ENCODE peak calls at places on chromosomes 5 and 9, in eight cellular contexts. One of them, this sample, is unnamed.

GRCh38 chr5:157900644-157901043 is 41.7 kb upstream of the CLINT1 start:
- DNase-seq in GM23248: no peak
- DNase-seq in left cardiac atrium: no peak
- DNase-seq in occipital lobe: no peak
- DNase-seq in NCI-H774: peak
- DNase-seq in GM18507: no peak
- DNase-seq in stimulated activated CD4-positive, alpha-beta T cell treated with anti-CD3 and anti-CD28 coated beads, Interleukin-2, amount 100 ng/mL, for 24 hours: no peak
- DNase-seq in hypothalamus: no peak
- DNase-seq in this sample: peak

GRCh38 chr9:122151267-122151828 is 8.2 kb downstream of the NDUFA8 start:
- DNase-seq in GM23248: no peak
- DNase-seq in left cardiac atrium: no peak
- DNase-seq in occipital lobe: no peak
- DNase-seq in NCI-H774: no peak
- DNase-seq in GM18507: no peak
- DNase-seq in stimulated activated CD4-positive, alpha-beta T cell treated with anti-CD3 and anti-CD28 coated beads, Interleukin-2, amount 100 ng/mL, for 24 hours: no peak
- DNase-seq in hypothalamus: no peak
- DNase-seq in this sample: no peak

GRCh38 chr5:142360607-142361120 is 35.8 kb upstream of the SPRY4 start:
- DNase-seq in GM23248: peak
- DNase-seq in left cardiac atrium: no peak
- DNase-seq in occipital lobe: no peak
- DNase-seq in NCI-H774: no peak
- DNase-seq in GM18507: no peak
- DNase-seq in stimulated activated CD4-positive, alpha-beta T cell treated with anti-CD3 and anti-CD28 coated beads, Interleukin-2, amount 100 ng/mL, for 24 hours: no peak
- DNase-seq in hypothalamus: no peak
- DNase-seq in this sample: peak

GRCh38 chr9:34650816-34651215 is 1.2 kb upstream of the IL11RA start:
- DNase-seq in GM23248: no peak
- DNase-seq in left cardiac atrium: no peak
- DNase-seq in occipital lobe: no peak
- DNase-seq in NCI-H774: no peak
- DNase-seq in GM18507: no peak
- DNase-seq in stimulated activated CD4-positive, alpha-beta T cell treated with anti-CD3 and anti-CD28 coated beads, Interleukin-2, amount 100 ng/mL, for 24 hours: no peak
- DNase-seq in hypothalamus: peak
- DNase-seq in this sample: no peak

GRCh38 chr9:85658716-85659115 is 83.0 kb downstream of the AGTPBP1 start:
- DNase-seq in GM23248: no peak
- DNase-seq in left cardiac atrium: no peak
- DNase-seq in occipital lobe: no peak
- DNase-seq in NCI-H774: no peak
- DNase-seq in GM18507: no peak
- DNase-seq in stimulated activated CD4-positive, alpha-beta T cell treated with anti-CD3 and anti-CD28 coated beads, Interleukin-2, amount 100 ng/mL, for 24 hours: no peak
- DNase-seq in hypothalamus: no peak
- DNase-seq in this sample: no peak

GRCh38 chr9:126147186-126147585 is 179.4 kb upstream of the MVB12B start:
- DNase-seq in GM23248: no peak
- DNase-seq in left cardiac atrium: no peak
- DNase-seq in occipital lobe: no peak
- DNase-seq in NCI-H774: no peak
- DNase-seq in GM18507: no peak
- DNase-seq in stimulated activated CD4-positive, alpha-beta T cell treated with anti-CD3 and anti-CD28 coated beads, Interleukin-2, amount 100 ng/mL, for 24 hours: no peak
- DNase-seq in hypothalamus: no peak
- DNase-seq in this sample: no peak

GRCh38 chr9:127796225-127796813 is 6.4 kb upstream of the FPGS start:
- DNase-seq in GM23248: peak
- DNase-seq in left cardiac atrium: peak
- DNase-seq in occipital lobe: no peak
- DNase-seq in NCI-H774: peak
- DNase-seq in GM18507: no peak
- DNase-seq in stimulated activated CD4-positive, alpha-beta T cell treated with anti-CD3 and anti-CD28 coated beads, Interleukin-2, amount 100 ng/mL, for 24 hours: no peak
- DNase-seq in hypothalamus: no peak
- DNase-seq in this sample: peak

GRCh38 chr5:127555826-127556225 is 38.4 kb downstream of the PRRC1 start:
- DNase-seq in GM23248: no peak
- DNase-seq in left cardiac atrium: no peak
- DNase-seq in occipital lobe: no peak
- DNase-seq in NCI-H774: no peak
- DNase-seq in GM18507: no peak
- DNase-seq in stimulated activated CD4-positive, alpha-beta T cell treated with anti-CD3 and anti-CD28 coated beads, Interleukin-2, amount 100 ng/mL, for 24 hours: no peak
- DNase-seq in hypothalamus: no peak
- DNase-seq in this sample: no peak

GRCh38 chr5:151692312-151692711 is 5.6 kb upstream of the SPARC start:
- DNase-seq in GM23248: no peak
- DNase-seq in left cardiac atrium: no peak
- DNase-seq in occipital lobe: no peak
- DNase-seq in NCI-H774: no peak
- DNase-seq in GM18507: no peak
- DNase-seq in stimulated activated CD4-positive, alpha-beta T cell treated with anti-CD3 and anti-CD28 coated beads, Interleukin-2, amount 100 ng/mL, for 24 hours: no peak
- DNase-seq in hypothalamus: no peak
- DNase-seq in this sample: no peak

GRCh38 chr5:174736351-174736721 is 12.0 kb downstream of the MSX2 start:
- DNase-seq in GM23248: peak
- DNase-seq in left cardiac atrium: no peak
- DNase-seq in occipital lobe: no peak
- DNase-seq in NCI-H774: no peak
- DNase-seq in GM18507: no peak
- DNase-seq in stimulated activated CD4-positive, alpha-beta T cell treated with anti-CD3 and anti-CD28 coated beads, Interleukin-2, amount 100 ng/mL, for 24 hours: no peak
- DNase-seq in hypothalamus: no peak
- DNase-seq in this sample: no peak

GRCh38 chr5:112703866-112704820 is 33.5 kb upstream of the APC start:
- DNase-seq in GM23248: peak
- DNase-seq in left cardiac atrium: peak
- DNase-seq in occipital lobe: no peak
- DNase-seq in NCI-H774: no peak
- DNase-seq in GM18507: no peak
- DNase-seq in stimulated activated CD4-positive, alpha-beta T cell treated with anti-CD3 and anti-CD28 coated beads, Interleukin-2, amount 100 ng/mL, for 24 hours: no peak
- DNase-seq in hypothalamus: no peak
- DNase-seq in this sample: peak

GRCh38 chr5:40666657-40667056 is 13.1 kb upstream of the PTGER4 start:
- DNase-seq in GM23248: no peak
- DNase-seq in left cardiac atrium: no peak
- DNase-seq in occipital lobe: no peak
- DNase-seq in NCI-H774: no peak
- DNase-seq in GM18507: no peak
- DNase-seq in stimulated activated CD4-positive, alpha-beta T cell treated with anti-CD3 and anti-CD28 coated beads, Interleukin-2, amount 100 ng/mL, for 24 hours: no peak
- DNase-seq in hypothalamus: no peak
- DNase-seq in this sample: no peak

GRCh38 chr5:144684899-144685298 is 514.2 kb downstream of the KCTD16 start:
- DNase-seq in GM23248: no peak
- DNase-seq in left cardiac atrium: no peak
- DNase-seq in occipital lobe: no peak
- DNase-seq in NCI-H774: no peak
- DNase-seq in GM18507: no peak
- DNase-seq in stimulated activated CD4-positive, alpha-beta T cell treated with anti-CD3 and anti-CD28 coated beads, Interleukin-2, amount 100 ng/mL, for 24 hours: no peak
- DNase-seq in hypothalamus: no peak
- DNase-seq in this sample: no peak

GRCh38 chr5:135605221-135605620 is 26.4 kb upstream of the CXCL14 start:
- DNase-seq in GM23248: no peak
- DNase-seq in left cardiac atrium: no peak
- DNase-seq in occipital lobe: no peak
- DNase-seq in NCI-H774: no peak
- DNase-seq in GM18507: no peak
- DNase-seq in stimulated activated CD4-positive, alpha-beta T cell treated with anti-CD3 and anti-CD28 coated beads, Interleukin-2, amount 100 ng/mL, for 24 hours: no peak
- DNase-seq in hypothalamus: no peak
- DNase-seq in this sample: no peak

GRCh38 chr9:31136524-31136923 is 1247.9 kb upstream of the ACO1 start:
- DNase-seq in GM23248: no peak
- DNase-seq in left cardiac atrium: no peak
- DNase-seq in occipital lobe: no peak
- DNase-seq in NCI-H774: no peak
- DNase-seq in GM18507: no peak
- DNase-seq in stimulated activated CD4-positive, alpha-beta T cell treated with anti-CD3 and anti-CD28 coated beads, Interleukin-2, amount 100 ng/mL, for 24 hours: no peak
- DNase-seq in hypothalamus: no peak
- DNase-seq in this sample: no peak

GRCh38 chr9:123609844-123610243 is 253.8 kb downstream of the CRB2 start:
- DNase-seq in GM23248: peak
- DNase-seq in left cardiac atrium: no peak
- DNase-seq in occipital lobe: no peak
- DNase-seq in NCI-H774: no peak
- DNase-seq in GM18507: no peak
- DNase-seq in stimulated activated CD4-positive, alpha-beta T cell treated with anti-CD3 and anti-CD28 coated beads, Interleukin-2, amount 100 ng/mL, for 24 hours: no peak
- DNase-seq in hypothalamus: no peak
- DNase-seq in this sample: peak

GRCh38 chr5:53983568-53984465 is 326.6 kb downstream of the ARL15 start:
- DNase-seq in GM23248: peak
- DNase-seq in left cardiac atrium: no peak
- DNase-seq in occipital lobe: no peak
- DNase-seq in NCI-H774: no peak
- DNase-seq in GM18507: no peak
- DNase-seq in stimulated activated CD4-positive, alpha-beta T cell treated with anti-CD3 and anti-CD28 coated beads, Interleukin-2, amount 100 ng/mL, for 24 hours: no peak
- DNase-seq in hypothalamus: no peak
- DNase-seq in this sample: no peak

GRCh38 chr5:38595149-38595725 is 38.8 kb upstream of the LIFR start:
- DNase-seq in GM23248: peak
- DNase-seq in left cardiac atrium: no peak
- DNase-seq in occipital lobe: no peak
- DNase-seq in NCI-H774: no peak
- DNase-seq in GM18507: no peak
- DNase-seq in stimulated activated CD4-positive, alpha-beta T cell treated with anti-CD3 and anti-CD28 coated beads, Interleukin-2, amount 100 ng/mL, for 24 hours: no peak
- DNase-seq in hypothalamus: no peak
- DNase-seq in this sample: no peak

GRCh38 chr9:18124760-18125159 is 349.2 kb upstream of the ADAMTSL1 start:
- DNase-seq in GM23248: peak
- DNase-seq in left cardiac atrium: no peak
- DNase-seq in occipital lobe: no peak
- DNase-seq in NCI-H774: no peak
- DNase-seq in GM18507: no peak
- DNase-seq in stimulated activated CD4-positive, alpha-beta T cell treated with anti-CD3 and anti-CD28 coated beads, Interleukin-2, amount 100 ng/mL, for 24 hours: no peak
- DNase-seq in hypothalamus: no peak
- DNase-seq in this sample: no peak

GRCh38 chr5:10018670-10019069 is 231.0 kb downstream of the ATPSCKMT start:
- DNase-seq in GM23248: peak
- DNase-seq in left cardiac atrium: no peak
- DNase-seq in occipital lobe: no peak
- DNase-seq in NCI-H774: no peak
- DNase-seq in GM18507: no peak
- DNase-seq in stimulated activated CD4-positive, alpha-beta T cell treated with anti-CD3 and anti-CD28 coated beads, Interleukin-2, amount 100 ng/mL, for 24 hours: no peak
- DNase-seq in hypothalamus: no peak
- DNase-seq in this sample: no peak

GRCh38 chr5:154408806-154409205 is 37.0 kb upstream of the SAP30L start:
- DNase-seq in GM23248: no peak
- DNase-seq in left cardiac atrium: no peak
- DNase-seq in occipital lobe: no peak
- DNase-seq in NCI-H774: no peak
- DNase-seq in GM18507: no peak
- DNase-seq in stimulated activated CD4-positive, alpha-beta T cell treated with anti-CD3 and anti-CD28 coated beads, Interleukin-2, amount 100 ng/mL, for 24 hours: no peak
- DNase-seq in hypothalamus: no peak
- DNase-seq in this sample: no peak

GRCh38 chr5:37015795-37016666 is 139.5 kb downstream of the NIPBL start:
- DNase-seq in GM23248: peak
- DNase-seq in left cardiac atrium: no peak
- DNase-seq in occipital lobe: no peak
- DNase-seq in NCI-H774: no peak
- DNase-seq in GM18507: no peak
- DNase-seq in stimulated activated CD4-positive, alpha-beta T cell treated with anti-CD3 and anti-CD28 coated beads, Interleukin-2, amount 100 ng/mL, for 24 hours: no peak
- DNase-seq in hypothalamus: no peak
- DNase-seq in this sample: no peak

GRCh38 chr9:121684381-121685145 is 33.1 kb downstream of the DAB2IP start:
- DNase-seq in GM23248: peak
- DNase-seq in left cardiac atrium: peak
- DNase-seq in occipital lobe: no peak
- DNase-seq in NCI-H774: no peak
- DNase-seq in GM18507: peak
- DNase-seq in stimulated activated CD4-positive, alpha-beta T cell treated with anti-CD3 and anti-CD28 coated beads, Interleukin-2, amount 100 ng/mL, for 24 hours: no peak
- DNase-seq in hypothalamus: no peak
- DNase-seq in this sample: no peak

GRCh38 chr5:146193291-146193690 is 10.1 kb upstream of the RBM27 start:
- DNase-seq in GM23248: no peak
- DNase-seq in left cardiac atrium: no peak
- DNase-seq in occipital lobe: no peak
- DNase-seq in NCI-H774: no peak
- DNase-seq in GM18507: no peak
- DNase-seq in stimulated activated CD4-positive, alpha-beta T cell treated with anti-CD3 and anti-CD28 coated beads, Interleukin-2, amount 100 ng/mL, for 24 hours: no peak
- DNase-seq in hypothalamus: no peak
- DNase-seq in this sample: no peak

GRCh38 chr5:169131944-169132343 is 169.0 kb downstream of the SLIT3 start:
- DNase-seq in GM23248: no peak
- DNase-seq in left cardiac atrium: no peak
- DNase-seq in occipital lobe: no peak
- DNase-seq in NCI-H774: no peak
- DNase-seq in GM18507: no peak
- DNase-seq in stimulated activated CD4-positive, alpha-beta T cell treated with anti-CD3 and anti-CD28 coated beads, Interleukin-2, amount 100 ng/mL, for 24 hours: no peak
- DNase-seq in hypothalamus: no peak
- DNase-seq in this sample: no peak

GRCh38 chr5:79699766-79700400 is 10.2 kb downstream of the CMYA5 start:
- DNase-seq in GM23248: no peak
- DNase-seq in left cardiac atrium: no peak
- DNase-seq in occipital lobe: no peak
- DNase-seq in NCI-H774: no peak
- DNase-seq in GM18507: no peak
- DNase-seq in stimulated activated CD4-positive, alpha-beta T cell treated with anti-CD3 and anti-CD28 coated beads, Interleukin-2, amount 100 ng/mL, for 24 hours: no peak
- DNase-seq in hypothalamus: no peak
- DNase-seq in this sample: no peak

GRCh38 chr9:114319147-114319546 is 3.8 kb upstream of the ORM1 start:
- DNase-seq in GM23248: no peak
- DNase-seq in left cardiac atrium: no peak
- DNase-seq in occipital lobe: no peak
- DNase-seq in NCI-H774: no peak
- DNase-seq in GM18507: no peak
- DNase-seq in stimulated activated CD4-positive, alpha-beta T cell treated with anti-CD3 and anti-CD28 coated beads, Interleukin-2, amount 100 ng/mL, for 24 hours: no peak
- DNase-seq in hypothalamus: no peak
- DNase-seq in this sample: no peak

GRCh38 chr9:114910541-114910940 is 19.9 kb downstream of the TNFSF8 start:
- DNase-seq in GM23248: peak
- DNase-seq in left cardiac atrium: no peak
- DNase-seq in occipital lobe: no peak
- DNase-seq in NCI-H774: no peak
- DNase-seq in GM18507: no peak
- DNase-seq in stimulated activated CD4-positive, alpha-beta T cell treated with anti-CD3 and anti-CD28 coated beads, Interleukin-2, amount 100 ng/mL, for 24 hours: no peak
- DNase-seq in hypothalamus: no peak
- DNase-seq in this sample: peak

GRCh38 chr9:36974731-36975130 is 59.3 kb downstream of the PAX5 start:
- DNase-seq in GM23248: no peak
- DNase-seq in left cardiac atrium: no peak
- DNase-seq in occipital lobe: no peak
- DNase-seq in NCI-H774: no peak
- DNase-seq in GM18507: no peak
- DNase-seq in stimulated activated CD4-positive, alpha-beta T cell treated with anti-CD3 and anti-CD28 coated beads, Interleukin-2, amount 100 ng/mL, for 24 hours: no peak
- DNase-seq in hypothalamus: no peak
- DNase-seq in this sample: no peak

GRCh38 chr5:139392678-139393496 is 2.0 kb downstream of the PROB1 start:
- DNase-seq in GM23248: peak
- DNase-seq in left cardiac atrium: peak
- DNase-seq in occipital lobe: no peak
- DNase-seq in NCI-H774: peak
- DNase-seq in GM18507: peak
- DNase-seq in stimulated activated CD4-positive, alpha-beta T cell treated with anti-CD3 and anti-CD28 coated beads, Interleukin-2, amount 100 ng/mL, for 24 hours: peak
- DNase-seq in hypothalamus: no peak
- DNase-seq in this sample: no peak

GRCh38 chr5:37720550-37720952 is 119.3 kb downstream of the GDNF start:
- DNase-seq in GM23248: no peak
- DNase-seq in left cardiac atrium: no peak
- DNase-seq in occipital lobe: no peak
- DNase-seq in NCI-H774: no peak
- DNase-seq in GM18507: no peak
- DNase-seq in stimulated activated CD4-positive, alpha-beta T cell treated with anti-CD3 and anti-CD28 coated beads, Interleukin-2, amount 100 ng/mL, for 24 hours: no peak
- DNase-seq in hypothalamus: no peak
- DNase-seq in this sample: no peak

GRCh38 chr5:147479949-147480348 is 29.9 kb downstream of the DPYSL3 start:
- DNase-seq in GM23248: peak
- DNase-seq in left cardiac atrium: no peak
- DNase-seq in occipital lobe: no peak
- DNase-seq in NCI-H774: peak
- DNase-seq in GM18507: no peak
- DNase-seq in stimulated activated CD4-positive, alpha-beta T cell treated with anti-CD3 and anti-CD28 coated beads, Interleukin-2, amount 100 ng/mL, for 24 hours: no peak
- DNase-seq in hypothalamus: no peak
- DNase-seq in this sample: peak

GRCh38 chr5:172453206-172453985 is 929 bp downstream of the SH3PXD2B start:
- DNase-seq in GM23248: peak
- DNase-seq in left cardiac atrium: no peak
- DNase-seq in occipital lobe: no peak
- DNase-seq in NCI-H774: no peak
- DNase-seq in GM18507: no peak
- DNase-seq in stimulated activated CD4-positive, alpha-beta T cell treated with anti-CD3 and anti-CD28 coated beads, Interleukin-2, amount 100 ng/mL, for 24 hours: no peak
- DNase-seq in hypothalamus: peak
- DNase-seq in this sample: no peak

This sample was measured in NCI-H2029 treated with DMSO at 0.1 percent for 48 hours.